ENCODE peak calls at places on chromosomes 1 and 21, in seven cellular contexts. One of them, this sample, is unnamed.

GRCh38 chr21:46155514-46156377 is at the start of gene FTCD:
- DNase-seq in keratinocyte: no peak
- DNase-seq in neuronal stem cell: no peak
- DNase-seq in neural progenitor cell: no peak
- DNase-seq in DND-41: no peak
- DNase-seq in HCT116: no peak
- DNase-seq in fibroblast of lung: no peak
- DNase-seq in this sample: no peak

GRCh38 chr1:96492236-96492635 is 229.3 kb upstream of the PTBP2 start:
- DNase-seq in keratinocyte: no peak
- DNase-seq in DND-41: no peak
- DNase-seq in fibroblast of lung: peak; percentile 53
- DNase-seq in neural progenitor cell: peak; percentile 47
- DNase-seq in HCT116: no peak
- DNase-seq in neuronal stem cell: peak; percentile 26
- DNase-seq in this sample: no peak

GRCh38 chr1:67579623-67580394 is 105.2 kb upstream of the GADD45A start:
- DNase-seq in DND-41: no peak
- DNase-seq in fibroblast of lung: no peak
- DNase-seq in neural progenitor cell: no peak
- DNase-seq in neuronal stem cell: no peak
- DNase-seq in HCT116: no peak
- DNase-seq in keratinocyte: no peak
- DNase-seq in this sample: no peak

GRCh38 chr1:21334214-21335087 is 44.2 kb upstream of the ECE1 start:
- DNase-seq in fibroblast of lung: peak; percentile 76
- DNase-seq in DND-41: peak; percentile 85
- DNase-seq in neuronal stem cell: no peak
- DNase-seq in keratinocyte: no peak
- DNase-seq in HCT116: no peak
- DNase-seq in neural progenitor cell: peak; percentile 78
- DNase-seq in this sample: peak; percentile 84

GRCh38 chr1:87346130-87346804 is 17.6 kb downstream of the LMO4 start:
- DNase-seq in neural progenitor cell: no peak
- DNase-seq in DND-41: no peak
- DNase-seq in fibroblast of lung: no peak
- DNase-seq in HCT116: no peak
- DNase-seq in neuronal stem cell: no peak
- DNase-seq in keratinocyte: no peak
- DNase-seq in this sample: peak; percentile 24

GRCh38 chr1:214623430-214623829 is 20.4 kb downstream of the CENPF start:
- DNase-seq in neuronal stem cell: no peak
- DNase-seq in fibroblast of lung: no peak
- DNase-seq in keratinocyte: peak; percentile 25
- DNase-seq in neural progenitor cell: no peak
- DNase-seq in DND-41: no peak
- DNase-seq in HCT116: no peak
- DNase-seq in this sample: no peak

GRCh38 chr1:182617075-182617429 is 12.9 kb upstream of the RGS16 start:
- DNase-seq in HCT116: no peak
- DNase-seq in fibroblast of lung: no peak
- DNase-seq in neural progenitor cell: no peak
- DNase-seq in keratinocyte: no peak
- DNase-seq in neuronal stem cell: no peak
- DNase-seq in DND-41: no peak
- DNase-seq in this sample: no peak

GRCh38 chr1:182135946-182136345 is 74.4 kb upstream of the ZNF648 start:
- DNase-seq in neuronal stem cell: no peak
- DNase-seq in keratinocyte: no peak
- DNase-seq in DND-41: peak; percentile 68
- DNase-seq in fibroblast of lung: no peak
- DNase-seq in neural progenitor cell: no peak
- DNase-seq in HCT116: no peak
- DNase-seq in this sample: no peak

GRCh38 chr1:12573015-12573825 is 44.8 kb downstream of the DHRS3 start:
- DNase-seq in neural progenitor cell: no peak
- DNase-seq in DND-41: no peak
- DNase-seq in neuronal stem cell: no peak
- DNase-seq in HCT116: no peak
- DNase-seq in fibroblast of lung: no peak
- DNase-seq in keratinocyte: no peak
- DNase-seq in this sample: no peak

GRCh38 chr1:170685166-170685565 is 21.2 kb downstream of the PRRX1 start:
- DNase-seq in HCT116: no peak
- DNase-seq in fibroblast of lung: peak; percentile 72
- DNase-seq in keratinocyte: no peak
- DNase-seq in neural progenitor cell: no peak
- DNase-seq in neuronal stem cell: no peak
- DNase-seq in DND-41: no peak
- DNase-seq in this sample: no peak

GRCh38 chr1:205343431-205344009 is 13.2 kb downstream of the KLHDC8A start:
- DNase-seq in neural progenitor cell: peak; percentile 68
- DNase-seq in neuronal stem cell: no peak
- DNase-seq in keratinocyte: no peak
- DNase-seq in fibroblast of lung: no peak
- DNase-seq in DND-41: no peak
- DNase-seq in HCT116: no peak
- DNase-seq in this sample: peak; percentile 78

GRCh38 chr1:40530735-40531380 is 579 bp upstream of the ZNF684 start:
- DNase-seq in keratinocyte: no peak
- DNase-seq in DND-41: no peak
- DNase-seq in neural progenitor cell: no peak
- DNase-seq in HCT116: no peak
- DNase-seq in neuronal stem cell: no peak
- DNase-seq in fibroblast of lung: no peak
- DNase-seq in this sample: no peak

GRCh38 chr1:203200059-203200553 is 13.6 kb upstream of the CHI3L1 start:
- DNase-seq in fibroblast of lung: peak; percentile 83
- DNase-seq in neuronal stem cell: no peak
- DNase-seq in neural progenitor cell: no peak
- DNase-seq in HCT116: no peak
- DNase-seq in DND-41: no peak
- DNase-seq in keratinocyte: peak; percentile 11
- DNase-seq in this sample: no peak

GRCh38 chr1:210132582-210132981 is 100.0 kb upstream of the SERTAD4 start:
- DNase-seq in neuronal stem cell: peak; percentile 41
- DNase-seq in DND-41: peak; percentile 13
- DNase-seq in HCT116: no peak
- DNase-seq in fibroblast of lung: peak; percentile 55
- DNase-seq in keratinocyte: no peak
- DNase-seq in neural progenitor cell: peak; percentile 66
- DNase-seq in this sample: peak; percentile 34

GRCh38 chr1:33377013-33377412 is 53.9 kb downstream of the PHC2 start:
- DNase-seq in HCT116: no peak
- DNase-seq in keratinocyte: no peak
- DNase-seq in neuronal stem cell: no peak
- DNase-seq in neural progenitor cell: no peak
- DNase-seq in fibroblast of lung: no peak
- DNase-seq in DND-41: no peak
- DNase-seq in this sample: peak; percentile 31

GRCh38 chr1:5475572-5475971 is 516.7 kb downstream of the NPHP4 start:
- DNase-seq in HCT116: no peak
- DNase-seq in DND-41: no peak
- DNase-seq in neural progenitor cell: no peak
- DNase-seq in keratinocyte: no peak
- DNase-seq in neuronal stem cell: no peak
- DNase-seq in fibroblast of lung: no peak
- DNase-seq in this sample: no peak

DNA sequence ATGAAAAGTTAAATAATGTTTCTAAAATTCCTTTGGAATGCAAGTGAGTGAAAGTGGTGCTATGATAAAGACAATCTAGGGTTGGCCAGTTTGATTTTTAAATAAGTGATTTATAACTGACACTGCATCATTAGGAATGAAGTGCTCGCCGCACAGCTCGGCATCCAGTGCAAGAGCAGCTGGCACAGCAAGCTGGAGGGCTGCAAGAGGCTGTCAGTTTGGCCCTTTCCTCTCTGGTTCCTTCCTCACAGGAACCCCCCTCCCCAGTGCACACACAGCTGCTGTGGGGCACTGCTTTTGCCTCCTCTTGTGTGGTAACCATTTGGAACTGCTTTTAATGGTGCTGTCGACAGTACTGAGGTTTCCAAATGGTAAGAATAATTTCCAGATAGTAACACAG is 10.4 kb upstream of the BCAR3 start:
- DNase-seq in neuronal stem cell: no peak
- DNase-seq in HCT116: no peak
- DNase-seq in fibroblast of lung: peak; percentile 14
- DNase-seq in keratinocyte: no peak
- DNase-seq in DND-41: peak; percentile 32
- DNase-seq in neural progenitor cell: no peak
- DNase-seq in this sample: no peak
- H3K9ac ChIP-seq in neuronal stem cell: no peak overlapping the region
- H3K9ac ChIP-seq in HCT116: peak overlapping the region; percentile 71
- H3K9ac ChIP-seq in fibroblast of lung: no peak overlapping the region
- H3K9ac ChIP-seq in keratinocyte: peak overlapping the region; percentile 78
- H3K9ac ChIP-seq in DND-41: no peak overlapping the region
- H3K9ac ChIP-seq in neural progenitor cell: no peak overlapping the region
- H3K9ac ChIP-seq in this sample: no peak overlapping the region

GRCh38 chr21:32457360-32457840 is 44.9 kb downstream of the EVA1C start:
- DNase-seq in fibroblast of lung: peak; percentile 43
- DNase-seq in neuronal stem cell: no peak
- DNase-seq in DND-41: no peak
- DNase-seq in HCT116: peak; percentile 18
- DNase-seq in neural progenitor cell: no peak
- DNase-seq in keratinocyte: no peak
- DNase-seq in this sample: no peak
- H3K9ac ChIP-seq in fibroblast of lung: no peak overlapping the region
- H3K9ac ChIP-seq in neuronal stem cell: no peak overlapping the region
- H3K9ac ChIP-seq in DND-41: no peak overlapping the region
- H3K9ac ChIP-seq in HCT116: peak overlapping the region; percentile 19
- H3K9ac ChIP-seq in neural progenitor cell: no peak overlapping the region
- H3K9ac ChIP-seq in keratinocyte: no peak overlapping the region
- H3K9ac ChIP-seq in this sample: no peak overlapping the region

DNA sequence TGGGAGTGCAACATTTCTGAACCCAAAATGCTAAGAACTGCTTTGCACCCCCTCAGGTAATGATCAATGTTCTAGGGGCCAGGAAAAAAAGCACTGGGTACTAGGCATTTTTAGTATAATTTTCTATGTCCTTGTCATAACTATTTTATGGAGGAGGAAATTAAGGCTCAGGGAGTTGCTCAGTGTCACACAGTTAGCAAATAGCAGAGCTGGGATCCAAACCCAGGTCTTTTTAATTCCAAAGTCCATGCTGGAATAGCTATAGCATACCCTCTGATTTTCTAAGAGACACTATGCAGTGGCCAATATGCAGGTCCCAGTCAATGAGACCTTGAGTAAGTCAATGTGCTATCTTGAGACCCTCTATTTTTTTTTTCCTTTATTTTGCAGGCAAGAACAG is 394.5 kb upstream of the USP24 start:
- DNase-seq in HCT116: no peak
- DNase-seq in DND-41: no peak
- DNase-seq in keratinocyte: no peak
- DNase-seq in fibroblast of lung: no peak
- DNase-seq in neural progenitor cell: no peak
- DNase-seq in neuronal stem cell: no peak
- DNase-seq in this sample: no peak
- H3K9ac ChIP-seq in HCT116: no peak overlapping the region
- H3K9ac ChIP-seq in DND-41: no peak overlapping the region
- H3K9ac ChIP-seq in keratinocyte: no peak overlapping the region
- H3K9ac ChIP-seq in fibroblast of lung: no peak overlapping the region
- H3K9ac ChIP-seq in neural progenitor cell: no peak overlapping the region
- H3K9ac ChIP-seq in neuronal stem cell: no peak overlapping the region
- H3K9ac ChIP-seq in this sample: no peak overlapping the region

DNA sequence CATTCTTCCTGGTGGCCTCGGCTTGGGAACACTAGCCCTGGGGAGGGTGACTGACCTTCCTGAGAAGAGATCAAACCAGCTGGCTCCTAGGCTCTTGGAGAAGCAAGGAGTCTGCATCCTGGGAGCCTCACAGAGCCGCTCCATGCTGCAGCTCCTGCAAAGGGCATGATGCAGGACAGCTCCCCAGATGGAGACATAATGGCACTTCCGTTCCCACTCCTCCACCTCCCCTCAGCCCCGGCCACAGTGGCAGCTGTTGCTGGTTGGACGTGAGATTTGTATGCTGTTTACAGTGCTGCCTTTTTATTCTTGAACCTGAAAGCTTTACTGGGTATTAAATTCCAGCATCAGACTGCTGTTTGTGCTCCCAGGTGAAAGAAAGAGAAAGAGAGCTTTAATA is 83.7 kb upstream of the CTTNBP2NL start:
- DNase-seq in fibroblast of lung: no peak
- DNase-seq in neuronal stem cell: no peak
- DNase-seq in HCT116: no peak
- DNase-seq in neural progenitor cell: peak; percentile 15
- DNase-seq in keratinocyte: no peak
- DNase-seq in DND-41: no peak
- DNase-seq in this sample: no peak
- H3K9ac ChIP-seq in fibroblast of lung: no peak overlapping the region
- H3K9ac ChIP-seq in neuronal stem cell: no peak overlapping the region
- H3K9ac ChIP-seq in HCT116: no peak overlapping the region
- H3K9ac ChIP-seq in neural progenitor cell: no peak overlapping the region
- H3K9ac ChIP-seq in keratinocyte: no peak overlapping the region
- H3K9ac ChIP-seq in DND-41: no peak overlapping the region
- H3K9ac ChIP-seq in this sample: no peak overlapping the region

This sample was measured in mesendoderm.